ENCODE peak calls at places on chromosomes 12 and 14, in five cellular contexts. Q is ACHN, K is posterior vena cava, W is T-helper 1 cell, Y is esophagus squamous epithelium. P is an unnamed sample.

GRCh38 chr14:29724991-29725390 is 202.7 kb downstream of the PRKD1 start:
- DNase-seq in Y (no peak), Q (no peak), W (no peak), K (no peak), P (peak)

GRCh38 chr12:77122236-77122635 is 56.9 kb upstream of the E2F7 start:
- DNase-seq in W (no peak), Y (no peak), K (no peak), Q (peak), P (peak)

GRCh38 chr14:69342928-69343525 is 55.1 kb downstream of the ERH start:
- DNase-seq in W (no peak), Q (no peak), K (no peak), Y (no peak), P (no peak)

GRCh38 chr12:38905480-38906351 is at the start of gene CPNE8:
- DNase-seq in Q (peak), Y (peak), K (peak), W (no peak), P (no peak)

GRCh38 chr12:94304012-94304411 is 155.6 kb downstream of the PLXNC1 start:
- DNase-seq in Q (no peak), K (no peak), Y (no peak), W (no peak), P (no peak)

GRCh38 chr14:73998736-73999135 is 20.4 kb downstream of the ENTPD5 start:
- DNase-seq in W (no peak), Q (no peak), K (no peak), Y (no peak), P (no peak)

GRCh38 chr12:95116773-95117172 is 43.4 kb upstream of the NR2C1 start:
- DNase-seq in K (no peak), W (no peak), Y (no peak), Q (no peak), P (no peak)

GRCh38 chr12:85190728-85191127 is 89.3 kb upstream of the ALX1 start:
- DNase-seq in Q (no peak), K (no peak), Y (no peak), W (no peak), P (no peak)

GRCh38 chr14:31435276-31435675 is 14.9 kb upstream of the HEATR5A start:
- DNase-seq in W (no peak), Q (no peak), K (no peak), Y (no peak), P (peak)

GRCh38 chr14:35335388-35336092 is 43.4 kb downstream of the PSMA6 start:
- DNase-seq in K (no peak), Y (no peak), Q (no peak), W (no peak), P (no peak)

GRCh38 chr12:43937947-43938346 is 102.1 kb downstream of the TMEM117 start:
- DNase-seq in Q (peak), K (no peak), Y (no peak), W (no peak), P (peak)

GRCh38 chr12:75759842-75760260 is 248.4 kb upstream of the KRR1 start:
- DNase-seq in Q (peak), K (no peak), W (no peak), Y (no peak), P (peak)

GRCh38 chr14:76348898-76349297 is 27.0 kb upstream of the ESRRB start:
- DNase-seq in K (peak), Y (no peak), W (no peak), Q (no peak), P (peak)

GRCh38 chr12:43914391-43914790 is 78.5 kb downstream of the TMEM117 start:
- DNase-seq in W (no peak), Y (no peak), K (no peak), Q (no peak), P (no peak)

GRCh38 chr14:75340921-75341320 is 62.3 kb downstream of the FOS start:
- DNase-seq in K (peak), Y (no peak), Q (no peak), W (no peak), P (no peak)

GRCh38 chr12:93591137-93591868 is 18.8 kb downstream of the SOCS2 start:
- DNase-seq in Y (peak), W (no peak), K (peak), Q (peak), P (peak)

GRCh38 chr12:94204647-94205247 is 56.4 kb downstream of the PLXNC1 start:
- DNase-seq in W (no peak), Y (no peak), Q (no peak), K (no peak), P (no peak)

GRCh38 chr14:60251877-60252276 is 2.9 kb downstream of the PPM1A start:
- DNase-seq in Q (no peak), W (no peak), Y (no peak), K (no peak), P (no peak)

GRCh38 chr14:87149583-87150354 is 843.2 kb downstream of the GALC start:
- DNase-seq in Q (no peak), Y (no peak), W (no peak), K (no peak), P (peak)

GRCh38 chr12:130137141-130138018 is 24.9 kb upstream of the FZD10 start:
- DNase-seq in Y (no peak), Q (no peak), W (no peak), K (no peak), P (no peak)

GRCh38 chr12:99709619-99710018 is 62.1 kb downstream of the GARIN6 start:
- DNase-seq in Y (no peak), K (no peak), W (no peak), Q (no peak), P (no peak)

GRCh38 chr12:110861729-110862128 is 14.9 kb downstream of the CCDC63 start:
- DNase-seq in K (no peak), W (no peak), Y (no peak), Q (no peak), P (no peak)

GRCh38 chr14:85536835-85537195 is 6.9 kb downstream of the FLRT2 start:
- DNase-seq in Q (no peak), K (no peak), W (no peak), Y (no peak), P (peak)

GRCh38 chr14:24071144-24071697 is at the start of gene CPNE6:
- DNase-seq in K (peak), W (no peak), Y (no peak), Q (no peak), P (no peak)

GRCh38 chr12:118537481-118537917 is 161.1 kb downstream of the SUDS3 start:
- DNase-seq in Q (no peak), K (no peak), Y (no peak), W (no peak), P (no peak)

GRCh38 chr14:35632276-35633071 is 98.5 kb downstream of the INSM2 start:
- DNase-seq in Q (no peak), K (no peak), W (no peak), Y (no peak), P (peak)

P was measured in IMR-90.